ENCODE peak calls at places on chromosomes 11 and 22, in four cellular contexts. X is H1, P is K562, Z is HepG2. D is an unnamed sample.

GRCh38 chr11:78418584-78419211 is 1.1 kb upstream of the GAB2 start:
- DNase-seq in X (no peak), P (no peak), Z (no peak), D (no peak)

GRCh38 chr11:19872526-19873135 is 160.0 kb downstream of the NAV2 start:
- DNase-seq in X (peak; percentile 72), P (no peak), Z (no peak), D (no peak)

GRCh38 chr22:40818192-40818746 is 877 bp downstream of the SLC25A17 start:
- DNase-seq in Z (no peak), X (no peak), P (no peak), D (no peak)

GRCh38 chr22:29716814-29717213 is 3.0 kb upstream of the CABP7 start:
- DNase-seq in X (peak; percentile 86), P (peak; percentile 70), Z (peak; percentile 84), D (peak; percentile 24)

GRCh38 chr22:44409211-44409648 is 88.8 kb downstream of the RTL6 start:
- DNase-seq in X (no peak), Z (no peak), P (no peak), D (no peak)

GRCh38 chr11:76672431-76673163 is 2.0 kb upstream of the LRRC32 start:
- DNase-seq in P (no peak), Z (no peak), X (no peak), D (no peak)

GRCh38 chr11:64222651-64223000 is 3.4 kb downstream of the TRPT1 start:
- DNase-seq in Z (no peak), P (peak; percentile 19), X (no peak), D (no peak)

GRCh38 chr11:108669711-108670110 is 4.8 kb downstream of the DDX10 start:
- DNase-seq in X (no peak), P (no peak), Z (no peak), D (no peak)

GRCh38 chr11:2995091-2995561 is 3.0 kb upstream of the NAP1L4 start:
- DNase-seq in X (no peak), Z (no peak), P (no peak), D (no peak)

GRCh38 chr11:2196970-2197770 is 25.6 kb upstream of the TH start:
- DNase-seq in Z (peak; percentile 55), X (peak; percentile 88), P (peak; percentile 82), D (peak; percentile 54)

GRCh38 chr11:125075900-125076317 is 12.8 kb downstream of the SLC37A2 start:
- DNase-seq in Z (no peak), P (peak; percentile 62), X (peak; percentile 44), D (no peak)

GRCh38 chr11:123235117-123235686 is 40.2 kb upstream of the CLMP start:
- DNase-seq in P (peak; percentile 69), X (peak; percentile 89), Z (peak; percentile 9), D (peak; percentile 38)

GRCh38 chr11:8070417-8071101 is 10.5 kb upstream of the TUB start:
- DNase-seq in Z (peak; percentile 20), P (peak; percentile 26), X (no peak), D (peak; percentile 21)

GRCh38 chr11:121105063-121105480 is 4.0 kb downstream of the TECTA start:
- DNase-seq in X (no peak), Z (no peak), P (no peak), D (no peak)

GRCh38 chr22:49767355-49768062 is 60.2 kb downstream of the BRD1 start:
- DNase-seq in P (peak; percentile 55), Z (peak; percentile 58), X (peak; percentile 74), D (peak; percentile 42)

GRCh38 chr11:35169754-35170153 is 30.8 kb downstream of the CD44 start:
- DNase-seq in P (no peak), Z (no peak), X (no peak), D (no peak)

GRCh38 chr11:122516686-122517085 is 138.8 kb upstream of the UBASH3B start:
- DNase-seq in Z (no peak), X (no peak), P (no peak), D (no peak)

GRCh38 chr11:115217726-115218311 is 286.4 kb downstream of the CADM1 start:
- DNase-seq in P (no peak), X (no peak), Z (no peak), D (no peak)

GRCh38 chr11:2750101-2750509 is 50.3 kb upstream of the KCNQ1OT1 start:
- DNase-seq in X (no peak), Z (no peak), P (no peak), D (no peak)

GRCh38 chr11:94706211-94706610 is 61.9 kb upstream of the AMOTL1 start:
- DNase-seq in X (no peak), Z (no peak), P (no peak), D (no peak)

GRCh38 chr11:8339592-8340022 is 75.9 kb upstream of the LMO1 start:
- DNase-seq in P (no peak), X (no peak), Z (no peak), D (no peak)

GRCh38 chr11:68213555-68214172 is 568 bp upstream of the KMT5B start:
- DNase-seq in X (peak; percentile 93), Z (peak; percentile 76), P (peak; percentile 92), D (peak; percentile 86)

GRCh38 chr11:77086521-77087472 is 15.8 kb upstream of the OMP start:
- DNase-seq in Z (peak; percentile 39), X (no peak), P (peak; percentile 20), D (no peak)

GRCh38 chr11:121023848-121024751 is at the start of gene TBCEL:
- DNase-seq in X (peak; percentile 97), P (peak; percentile 87), Z (peak; percentile 83), D (peak; percentile 56)

DNA sequence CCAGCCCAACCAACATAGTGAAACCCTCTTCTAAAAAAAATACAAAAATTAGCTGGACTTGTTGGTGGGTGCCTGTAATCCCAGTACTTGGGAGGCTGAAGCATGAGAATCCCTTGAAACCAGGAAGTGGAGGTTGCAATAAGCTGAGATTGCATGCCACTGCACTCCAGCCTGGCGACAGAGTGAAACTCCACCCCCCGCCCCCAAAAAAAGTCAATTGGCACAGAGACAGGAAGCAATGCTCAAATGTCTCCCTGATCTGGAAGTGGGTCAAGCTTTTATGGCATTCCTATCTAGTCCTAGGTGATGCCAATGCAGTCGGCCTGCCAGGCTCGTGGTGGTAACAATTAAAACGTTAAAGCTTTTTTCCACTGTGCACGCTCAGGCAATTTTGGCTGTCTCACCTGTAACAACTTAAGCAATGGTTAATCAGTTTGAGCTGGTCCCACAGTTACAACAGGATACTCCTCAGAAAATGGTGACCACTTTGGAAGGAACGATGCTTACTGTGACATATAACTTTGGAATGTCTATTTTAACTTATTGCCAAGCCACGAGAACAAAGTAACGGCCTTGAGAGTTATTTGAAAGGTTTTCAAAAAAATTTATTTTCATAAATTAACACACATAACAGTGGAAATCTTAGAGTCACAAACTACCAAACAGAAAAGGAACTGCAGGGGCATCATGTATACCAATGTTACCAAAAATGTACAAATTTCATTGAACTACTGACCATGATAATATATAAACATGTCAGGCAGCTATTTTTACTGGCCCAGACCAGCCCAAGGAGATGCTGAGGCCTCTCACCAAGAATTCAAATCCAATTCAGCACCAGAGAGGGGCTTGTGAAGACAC is 19.0 kb upstream of the PISD start:
- DNase-seq in P (no peak), Z (no peak), X (no peak), D (no peak)
- TF ChIP-seq FOSL1 in P (no peak), Z (no peak), X (no peak), D (no peak)

GRCh38 chr11:134527382-134528243 is 115.6 kb upstream of the B3GAT1 start:
- DNase-seq in P (no peak), X (peak; percentile 52), Z (no peak), D (no peak)
- TF ChIP-seq FOSL1 in P (no peak), X (no peak), Z (no peak), D (no peak)

DNA sequence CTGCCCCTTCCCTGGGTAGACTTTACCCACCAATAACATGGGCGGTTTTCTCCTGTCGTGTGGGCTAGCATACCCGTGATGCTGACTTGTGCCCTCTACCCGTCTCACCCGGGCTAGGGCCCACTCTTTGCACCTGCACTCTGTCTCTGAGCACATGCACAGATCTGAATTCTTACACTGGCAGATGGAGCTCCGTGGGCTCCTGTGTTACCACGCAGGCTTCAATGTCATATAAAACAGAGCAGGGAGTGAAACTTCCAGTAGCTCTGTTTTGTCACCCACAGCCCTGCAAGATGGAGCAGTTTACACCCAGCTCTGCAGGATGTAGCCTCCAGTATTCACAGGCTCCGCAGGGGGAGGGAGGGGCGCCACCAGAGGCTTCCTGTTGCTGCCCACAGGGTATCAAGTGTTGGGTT is 1.7 kb downstream of the DGKZ start:
- DNase-seq in P (no peak), X (no peak), Z (no peak), D (no peak)
- TF ChIP-seq FOSL1 in P (no peak), X (no peak), Z (no peak), D (no peak)

GRCh38 chr11:59425131-59425530 is 1.1 kb downstream of the OR5A2 start:
- DNase-seq in Z (no peak), X (no peak), P (no peak), D (no peak)

GRCh38 chr11:59426361-59427067 is at the start of gene OR5A2:
- DNase-seq in P (no peak), Z (no peak), X (peak; percentile 49), D (no peak)

GRCh38 chr11:59427068-59427382 is 812 bp upstream of the OR5A2 start:
- DNase-seq in X (no peak), Z (no peak), P (no peak), D (no peak)

DNA sequence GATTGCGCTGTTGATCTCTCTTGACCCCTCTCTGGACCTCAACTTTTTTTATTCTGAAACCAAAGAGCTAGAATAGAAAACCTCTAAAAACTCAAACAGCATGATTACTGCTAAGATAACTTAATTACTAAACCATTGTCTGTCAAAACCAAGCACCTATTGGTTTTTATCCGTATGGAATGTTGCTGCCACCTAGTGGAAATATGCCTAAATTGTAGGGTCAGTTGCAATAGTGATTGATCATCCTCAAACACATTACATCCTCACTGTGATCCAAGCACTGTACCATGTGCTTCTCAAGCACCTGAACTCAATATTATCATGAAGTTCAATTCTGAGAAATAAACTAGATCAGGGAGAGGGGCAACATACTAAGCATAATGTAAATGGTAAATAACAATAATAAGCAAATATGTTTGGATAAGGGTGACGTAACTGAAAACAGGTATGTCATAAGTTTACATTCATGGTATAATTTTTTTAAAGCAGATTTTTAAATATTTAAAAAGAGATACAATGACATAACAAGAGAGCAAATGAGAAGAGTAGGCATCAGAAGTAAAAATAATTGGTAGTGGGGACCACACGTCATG is 3.8 kb upstream of the OR5A2 start:
- DNase-seq in X (peak; percentile 48), P (peak; percentile 66), Z (peak; percentile 53), D (peak; percentile 56)
- TF ChIP-seq FOSL1 in X (no peak), P (no peak), Z (no peak), D (no peak)

GRCh38 chr22:19918332-19919106 is 23.1 kb upstream of the COMT start:
- DNase-seq in Z (no peak), P (peak; percentile 69), X (no peak), D (no peak)
- TF ChIP-seq FOSL1 in Z (no peak), P (no peak), X (no peak), D (no peak)

DNA sequence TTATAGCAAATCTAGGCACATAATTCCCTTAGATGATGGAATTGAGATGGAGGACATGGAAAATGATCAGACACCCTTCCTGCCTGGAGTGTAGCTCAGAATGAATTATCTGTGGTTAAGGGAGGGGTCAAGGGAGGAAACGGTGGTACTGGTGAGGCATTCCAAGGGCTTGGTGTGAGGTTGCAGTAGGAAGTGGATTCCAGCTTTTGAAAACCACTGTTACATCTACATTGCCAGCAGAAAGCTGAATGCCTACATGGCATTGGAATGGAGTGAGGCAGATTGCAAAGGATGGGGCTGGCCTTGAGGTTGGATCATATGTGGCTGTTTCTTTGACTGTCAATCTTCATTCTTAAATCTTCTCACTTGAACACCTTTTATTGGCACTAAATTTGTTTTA is 684.4 kb downstream of the NTM start:
- DNase-seq in X (no peak), Z (no peak), P (no peak), D (no peak)
- TF ChIP-seq FOSL1 in X (no peak), Z (no peak), P (no peak), D (no peak)

GRCh38 chr11:41246399-41246745 is 213.1 kb downstream of the LRRC4C start:
- DNase-seq in Z (no peak), P (no peak), X (no peak), D (no peak)
- TF ChIP-seq FOSL1 in Z (no peak), P (no peak), X (no peak), D (no peak)

D was measured in HCT116.